ENCODE peak calls at places on chromosomes 3 and 15, in seven cellular contexts. One of them, this sample, is unnamed.

GRCh38 chr15:74383695-74384565 is 16.5 kb upstream of the CYP11A1 start:
- DNase-seq in HepG2: no peak
- DNase-seq in OCI-M1: peak; percentile 22
- DNase-seq in NCI-H524: no peak
- DNase-seq in activated CD4-positive, alpha-beta memory T cell treated with anti-CD3 and anti-CD28 coated beads for 36 hours: peak; percentile 90
- DNase-seq in GOT3: no peak
- DNase-seq in stimulated activated CD4-positive, alpha-beta T cell treated with anti-CD3 and anti-CD28 coated beads, Interleukin-4, amount 100 ng/mL, for 48 hours: no peak
- DNase-seq in this sample: peak; percentile 74

GRCh38 chr3:124429129-124429815 is 301.0 kb upstream of the UMPS start:
- DNase-seq in NCI-H524: peak; percentile 61
- DNase-seq in activated CD4-positive, alpha-beta memory T cell treated with anti-CD3 and anti-CD28 coated beads for 36 hours: no peak
- DNase-seq in stimulated activated CD4-positive, alpha-beta T cell treated with anti-CD3 and anti-CD28 coated beads, Interleukin-4, amount 100 ng/mL, for 48 hours: no peak
- DNase-seq in GOT3: no peak
- DNase-seq in HepG2: no peak
- DNase-seq in OCI-M1: peak; percentile 22
- DNase-seq in this sample: no peak

GRCh38 chr3:9452417-9452816 is 55.0 kb downstream of the SETD5 start:
- DNase-seq in NCI-H524: no peak
- DNase-seq in OCI-M1: peak; percentile 86
- DNase-seq in activated CD4-positive, alpha-beta memory T cell treated with anti-CD3 and anti-CD28 coated beads for 36 hours: no peak
- DNase-seq in HepG2: no peak
- DNase-seq in stimulated activated CD4-positive, alpha-beta T cell treated with anti-CD3 and anti-CD28 coated beads, Interleukin-4, amount 100 ng/mL, for 48 hours: no peak
- DNase-seq in GOT3: no peak
- DNase-seq in this sample: no peak

GRCh38 chr15:60528530-60528929 is 49.6 kb upstream of the ICE2 start:
- DNase-seq in OCI-M1: no peak
- DNase-seq in HepG2: no peak
- DNase-seq in GOT3: no peak
- DNase-seq in activated CD4-positive, alpha-beta memory T cell treated with anti-CD3 and anti-CD28 coated beads for 36 hours: no peak
- DNase-seq in NCI-H524: no peak
- DNase-seq in stimulated activated CD4-positive, alpha-beta T cell treated with anti-CD3 and anti-CD28 coated beads, Interleukin-4, amount 100 ng/mL, for 48 hours: no peak
- DNase-seq in this sample: no peak

GRCh38 chr3:179921500-179921899 is 115.2 kb downstream of the PEX5L start:
- DNase-seq in NCI-H524: no peak
- DNase-seq in HepG2: no peak
- DNase-seq in GOT3: no peak
- DNase-seq in activated CD4-positive, alpha-beta memory T cell treated with anti-CD3 and anti-CD28 coated beads for 36 hours: no peak
- DNase-seq in stimulated activated CD4-positive, alpha-beta T cell treated with anti-CD3 and anti-CD28 coated beads, Interleukin-4, amount 100 ng/mL, for 48 hours: no peak
- DNase-seq in OCI-M1: no peak
- DNase-seq in this sample: no peak

GRCh38 chr3:46947981-46948791 is 28.4 kb downstream of the CCDC12 start:
- DNase-seq in activated CD4-positive, alpha-beta memory T cell treated with anti-CD3 and anti-CD28 coated beads for 36 hours: peak; percentile 82
- DNase-seq in stimulated activated CD4-positive, alpha-beta T cell treated with anti-CD3 and anti-CD28 coated beads, Interleukin-4, amount 100 ng/mL, for 48 hours: peak; percentile 34
- DNase-seq in HepG2: peak; percentile 88
- DNase-seq in OCI-M1: peak; percentile 64
- DNase-seq in GOT3: no peak
- DNase-seq in NCI-H524: peak; percentile 43
- DNase-seq in this sample: no peak

GRCh38 chr15:85443593-85444328 is 63.4 kb downstream of the AKAP13 start:
- DNase-seq in activated CD4-positive, alpha-beta memory T cell treated with anti-CD3 and anti-CD28 coated beads for 36 hours: no peak
- DNase-seq in HepG2: peak; percentile 96
- DNase-seq in stimulated activated CD4-positive, alpha-beta T cell treated with anti-CD3 and anti-CD28 coated beads, Interleukin-4, amount 100 ng/mL, for 48 hours: no peak
- DNase-seq in GOT3: no peak
- DNase-seq in OCI-M1: peak; percentile 9
- DNase-seq in NCI-H524: no peak
- DNase-seq in this sample: no peak

GRCh38 chr3:170482199-170482598 is 63.5 kb downstream of the CLDN11 start:
- DNase-seq in activated CD4-positive, alpha-beta memory T cell treated with anti-CD3 and anti-CD28 coated beads for 36 hours: no peak
- DNase-seq in GOT3: no peak
- DNase-seq in OCI-M1: no peak
- DNase-seq in NCI-H524: no peak
- DNase-seq in stimulated activated CD4-positive, alpha-beta T cell treated with anti-CD3 and anti-CD28 coated beads, Interleukin-4, amount 100 ng/mL, for 48 hours: no peak
- DNase-seq in HepG2: no peak
- DNase-seq in this sample: no peak

GRCh38 chr3:32392530-32393302 is 1.1 kb downstream of the CMTM7 start:
- DNase-seq in GOT3: no peak
- DNase-seq in NCI-H524: no peak
- DNase-seq in HepG2: no peak
- DNase-seq in OCI-M1: peak; percentile 41
- DNase-seq in stimulated activated CD4-positive, alpha-beta T cell treated with anti-CD3 and anti-CD28 coated beads, Interleukin-4, amount 100 ng/mL, for 48 hours: no peak
- DNase-seq in activated CD4-positive, alpha-beta memory T cell treated with anti-CD3 and anti-CD28 coated beads for 36 hours: peak; percentile 62
- DNase-seq in this sample: no peak